ENCODE peak calls at places on chromosome 22, in ten cellular contexts. V is GM12891; H is fibroblast of lung; U is esophagus squamous epithelium; T is stromal cell of bone marrow; P is stimulated activated CD4-positive, alpha-beta T cell treated with anti-CD3 and anti-CD28 coated beads, Interleukin-15, amount 100 ng/mL, for 48 hours; J is RWPE1; B is NCI-H146; X is non-pigmented ciliary epithelial cell; D is Caki2. N is an unnamed sample.

GRCh38 chr22:24827305-24827704 is 21.3 kb downstream of the SGSM1 start:
- DNase-seq in V (no peak), X (no peak), P (no peak), J (no peak), D (no peak), B (peak), H (no peak), T (no peak), U (no peak), N (no peak)

GRCh38 chr22:47143249-47143938 is 380.9 kb downstream of the TBC1D22A start:
- DNase-seq in U (no peak), D (no peak), T (no peak), V (no peak), X (no peak), B (no peak), H (no peak), J (no peak), P (no peak), N (no peak)

GRCh38 chr22:48753752-48754517 is 1073.7 kb downstream of the BRD1 start:
- DNase-seq in B (no peak), H (no peak), D (no peak), T (no peak), P (no peak), X (no peak), V (no peak), J (no peak), U (no peak), N (no peak)

GRCh38 chr22:23622634-23623033 is 9.5 kb downstream of the DRICH1 start:
- DNase-seq in J (no peak), T (peak), X (no peak), V (no peak), U (no peak), B (no peak), H (no peak), P (no peak), D (no peak), N (no peak)

GRCh38 chr22:24323233-24323632 is 52.6 kb downstream of the SPECC1L start:
- DNase-seq in H (no peak), U (no peak), J (no peak), P (no peak), D (no peak), B (no peak), V (no peak), X (no peak), T (no peak), N (no peak)

GRCh38 chr22:20316844-20317401 is 2.9 kb downstream of the DGCR6L start:
- DNase-seq in J (no peak), V (no peak), H (no peak), X (no peak), D (no peak), U (no peak), B (no peak), P (no peak), T (no peak), N (no peak)

GRCh38 chr22:20276468-20276867 is 8.3 kb upstream of the RTN4R start:
- DNase-seq in X (no peak), B (no peak), P (no peak), J (no peak), U (no peak), H (no peak), D (no peak), T (no peak), V (no peak), N (no peak)

GRCh38 chr22:30922151-30922611 is 46.4 kb downstream of the MORC2 start:
- DNase-seq in V (peak), J (no peak), D (peak), B (no peak), H (peak), P (peak), U (no peak), T (peak), X (no peak), N (peak)

GRCh38 chr22:28247667-28248363 is 328.8 kb upstream of the PITPNB start:
- DNase-seq in H (peak), X (no peak), P (no peak), J (no peak), D (no peak), B (peak), U (no peak), T (no peak), V (no peak), N (no peak)

GRCh38 chr22:39622881-39623367 is 52.4 kb downstream of the CACNA1I start:
- DNase-seq in U (no peak), V (peak), J (no peak), X (no peak), P (peak), D (no peak), B (no peak), H (peak), T (no peak), N (peak)

GRCh38 chr22:27876684-27877083 is 42.4 kb downstream of the PITPNB start:
- DNase-seq in U (no peak), V (no peak), H (peak), D (no peak), T (peak), B (peak), J (no peak), X (no peak), P (no peak), N (no peak)

GRCh38 chr22:28620244-28620922 is 59.3 kb downstream of the TTC28 start:
- DNase-seq in X (no peak), H (no peak), B (no peak), U (no peak), T (no peak), D (no peak), V (no peak), J (no peak), P (no peak), N (no peak)

GRCh38 chr22:32558681-32559355 is 84.2 kb downstream of the FBXO7 start:
- DNase-seq in B (no peak), T (peak), D (peak), X (no peak), H (peak), P (no peak), J (peak), V (no peak), U (no peak), N (peak)

GRCh38 chr22:21984793-21985192 is 2.2 kb upstream of the TOP3B start:
- DNase-seq in U (no peak), P (no peak), J (no peak), D (no peak), H (no peak), T (no peak), V (no peak), B (peak), X (peak), N (no peak)

GRCh38 chr22:48316876-48317250 is 1510.8 kb downstream of the BRD1 start:
- DNase-seq in J (no peak), P (no peak), H (no peak), B (no peak), U (no peak), T (no peak), D (no peak), X (no peak), V (no peak), N (no peak)

GRCh38 chr22:19800761-19801244 is 40.2 kb downstream of the TBX1 start:
- DNase-seq in D (no peak), X (peak), P (no peak), H (peak), J (no peak), V (no peak), B (no peak), T (no peak), U (no peak), N (peak)

GRCh38 chr22:45756558-45756957 is 84.9 kb downstream of the ATXN10 start:
- DNase-seq in V (no peak), D (no peak), T (no peak), J (no peak), H (no peak), X (no peak), B (no peak), P (no peak), U (no peak), N (no peak)

GRCh38 chr22:47463220-47463619 is 700.8 kb downstream of the TBC1D22A start:
- DNase-seq in T (no peak), H (no peak), D (no peak), X (no peak), J (no peak), P (no peak), U (no peak), B (no peak), V (no peak), N (no peak)